ENCODE peak calls at places on chromosomes 11 and 22, in eight cellular contexts. Y, D, H, O, C, N, B and V are unnamed samples.

GRCh38 chr11:100525197-100525596 is 161.9 kb upstream of the ARHGAP42 start:
- DNase-seq in D (no peak), O (no peak), H (no peak), C (no peak), N (no peak), Y (no peak), B (no peak), V (no peak)

GRCh38 chr22:49866134-49866533 is 12.5 kb downstream of the ZBED4 start:
- DNase-seq in N (no peak), D (no peak), H (no peak), C (no peak), O (no peak), Y (no peak), B (no peak), V (no peak)

GRCh38 chr11:70292863-70293262 is 22.4 kb downstream of the PPFIA1 start:
- DNase-seq in C (no peak), O (peak), Y (no peak), N (no peak), D (no peak), B (no peak), H (no peak), V (no peak)

GRCh38 chr11:129743029-129743846 is 72.4 kb upstream of the TMEM45B start:
- DNase-seq in N (no peak), C (no peak), D (peak), O (peak), H (no peak), B (no peak), Y (no peak), V (peak)

GRCh38 chr22:32237905-32238304 is 17.2 kb downstream of the SLC5A4 start:
- DNase-seq in C (no peak), Y (no peak), H (no peak), B (peak), N (no peak), O (no peak), D (no peak), V (no peak)

GRCh38 chr11:94840209-94840608 is 72.1 kb downstream of the AMOTL1 start:
- DNase-seq in Y (no peak), D (no peak), B (no peak), C (no peak), H (no peak), O (no peak), N (no peak), V (no peak)

GRCh38 chr11:94130589-94131362 is 2.1 kb downstream of the PANX1 start:
- DNase-seq in O (no peak), D (no peak), H (no peak), C (no peak), B (no peak), N (no peak), Y (no peak), V (no peak)

GRCh38 chr11:10669258-10670033 is 24.1 kb downstream of the IRAG1 start:
- DNase-seq in H (no peak), B (no peak), Y (peak), C (no peak), O (no peak), N (no peak), D (no peak), V (no peak)

GRCh38 chr11:120147094-120147949 is 9.4 kb upstream of the TRIM29 start:
- DNase-seq in N (peak), C (no peak), H (no peak), Y (no peak), D (no peak), O (no peak), B (no peak), V (no peak)

GRCh38 chr11:73625690-73626318 is 20.6 kb upstream of the PLEKHB1 start:
- DNase-seq in Y (peak), N (peak), C (peak), D (peak), O (peak), B (peak), H (peak), V (peak)

GRCh38 chr22:19055801-19056200 is 66.4 kb downstream of the DGCR2 start:
- DNase-seq in H (no peak), O (peak), C (no peak), D (peak), B (no peak), N (no peak), Y (peak), V (peak)

GRCh38 chr11:26914968-26915367 is 78.9 kb upstream of the FIBIN start:
- DNase-seq in B (peak), N (no peak), Y (no peak), O (no peak), H (no peak), C (peak), D (no peak), V (no peak)

GRCh38 chr11:73401924-73402833 is 26.0 kb downstream of the RELT start:
- DNase-seq in H (no peak), D (no peak), O (no peak), B (no peak), N (no peak), Y (no peak), C (no peak), V (no peak)

GRCh38 chr22:31830721-31831070 is 76.9 kb downstream of the DEPDC5 start:
- DNase-seq in D (no peak), O (no peak), B (no peak), H (no peak), Y (no peak), C (no peak), N (no peak), V (no peak)

GRCh38 chr22:40703731-40704130 is 24.4 kb downstream of the MCHR1 start:
- DNase-seq in B (no peak), H (no peak), C (no peak), N (no peak), Y (no peak), O (no peak), D (no peak), V (no peak)

GRCh38 chr11:86372586-86372985 is 2.1 kb upstream of the CCDC81 start:
- DNase-seq in B (no peak), Y (no peak), O (no peak), H (no peak), C (no peak), D (no peak), N (peak), V (no peak)

GRCh38 chr11:19281555-19281954 is 40.8 kb upstream of the E2F8 start:
- DNase-seq in C (no peak), B (no peak), O (no peak), H (no peak), N (no peak), D (no peak), Y (no peak), V (no peak)

GRCh38 chr22:40006641-40007040 is 11.9 kb downstream of the FAM83F start:
- DNase-seq in B (no peak), D (no peak), O (no peak), C (no peak), N (no peak), H (no peak), Y (no peak), V (peak)

GRCh38 chr22:47318041-47318737 is 555.7 kb downstream of the TBC1D22A start:
- DNase-seq in B (no peak), D (no peak), N (no peak), C (no peak), O (no peak), H (no peak), Y (no peak), V (no peak)

GRCh38 chr22:41286639-41287091 is 678 bp upstream of the RANGAP1 start:
- DNase-seq in O (no peak), B (no peak), N (peak), C (no peak), D (no peak), Y (no peak), H (peak), V (peak)

GRCh38 chr11:45163956-45164575 is 17.6 kb downstream of the PRDM11 start:
- DNase-seq in D (no peak), Y (peak), C (no peak), H (no peak), N (no peak), B (no peak), O (no peak), V (peak)

GRCh38 chr11:7894251-7894650 is 36.8 kb downstream of the OR10A6 start:
- DNase-seq in Y (no peak), N (no peak), B (no peak), D (no peak), H (no peak), C (no peak), O (no peak), V (no peak)

GRCh38 chr22:47371263-47372090 is 609.0 kb downstream of the TBC1D22A start:
- DNase-seq in N (no peak), O (no peak), Y (peak), B (no peak), H (no peak), C (no peak), D (peak), V (peak)

GRCh38 chr11:64541131-64541530 is 49.9 kb upstream of the SLC22A12 start:
- DNase-seq in H (no peak), N (no peak), Y (no peak), C (no peak), B (no peak), O (no peak), D (no peak), V (peak)

GRCh38 chr22:39959640-39960447 is at the start of gene TMA7B:
- DNase-seq in N (no peak), O (no peak), H (no peak), C (no peak), D (peak), B (peak), Y (no peak), V (peak)

GRCh38 chr22:42075277-42075676 is 1.2 kb downstream of the PHETA2 start:
- DNase-seq in B (no peak), C (no peak), O (peak), N (no peak), Y (no peak), H (no peak), D (no peak), V (peak)

GRCh38 chr22:19714320-19715252 is at the start of gene SEPTIN5:
- DNase-seq in Y (no peak), N (no peak), B (no peak), O (no peak), C (no peak), H (no peak), D (no peak), V (peak)

GRCh38 chr11:133842053-133842452 is 3.3 kb downstream of the SPATA19 start:
- DNase-seq in Y (no peak), N (no peak), O (no peak), H (no peak), D (no peak), B (no peak), C (no peak), V (no peak)

GRCh38 chr11:131584694-131585592 is 214.5 kb downstream of the NTM start:
- DNase-seq in N (no peak), Y (no peak), C (no peak), B (peak), D (no peak), H (no peak), O (no peak), V (no peak)

GRCh38 chr11:35792148-35792845 is 129.7 kb downstream of the TRIM44 start:
- DNase-seq in C (no peak), H (no peak), B (no peak), Y (no peak), N (no peak), D (peak), O (no peak), V (no peak)

GRCh38 chr11:123188508-123189165 is 6.4 kb downstream of the CLMP start:
- DNase-seq in Y (no peak), H (no peak), N (no peak), D (no peak), C (no peak), O (no peak), B (no peak), V (no peak)

GRCh38 chr11:67357831-67358555 is 4.6 kb upstream of the POLD4 start:
- DNase-seq in D (no peak), C (no peak), B (no peak), Y (no peak), H (no peak), O (no peak), N (no peak), V (no peak)

GRCh38 chr11:63813035-63813562 is at the start of gene SPINDOC:
- DNase-seq in H (peak), C (peak), B (peak), Y (peak), D (peak), N (peak), O (no peak), V (peak)

GRCh38 chr11:47332791-47333525 is 19.5 kb downstream of the MYBPC3 start:
- DNase-seq in Y (no peak), D (no peak), B (no peak), O (no peak), H (no peak), N (no peak), C (no peak), V (peak)

GRCh38 chr11:113613619-113614018 is 92.5 kb downstream of the TMPRSS5 start:
- DNase-seq in O (no peak), N (no peak), C (no peak), H (no peak), B (peak), D (no peak), Y (no peak), V (no peak)

GRCh38 chr11:18492888-18493287 is 33.9 kb downstream of the TSG101 start:
- DNase-seq in N (no peak), O (no peak), D (no peak), H (no peak), Y (no peak), C (no peak), B (peak), V (no peak)

GRCh38 chr11:29534831-29535230 is 482.0 kb downstream of the KCNA4 start:
- DNase-seq in O (no peak), H (no peak), C (no peak), N (no peak), B (no peak), D (no peak), Y (no peak), V (no peak)

DNA sequence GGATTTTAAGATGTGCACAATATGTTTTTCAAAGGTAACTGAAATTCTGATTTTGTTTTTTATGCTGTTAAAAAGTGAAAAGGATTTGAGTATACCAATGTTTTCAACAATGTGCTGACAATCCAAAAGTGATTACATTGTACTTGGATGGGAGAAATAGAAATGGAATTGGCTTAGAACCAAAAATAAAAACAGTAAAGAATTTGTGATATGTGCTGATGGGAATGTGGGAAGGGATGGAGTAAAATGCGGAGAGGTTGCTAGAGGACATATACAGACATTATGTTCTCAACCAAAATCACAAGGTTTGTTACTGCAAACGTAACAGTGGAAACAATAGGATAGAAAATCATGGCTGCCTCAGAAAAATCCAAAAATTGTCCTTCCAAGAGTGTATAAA is 279.3 kb upstream of the TENM4 start:
- DNase-seq in D (no peak), B (no peak), C (no peak), Y (no peak), H (no peak), N (no peak), O (no peak), V (no peak)
- TF ChIP-seq POLR2AphosphoS5 in D (no peak), B (no peak), C (no peak), Y (no peak), H (no peak), N (no peak), O (no peak), V (no peak)

DNA sequence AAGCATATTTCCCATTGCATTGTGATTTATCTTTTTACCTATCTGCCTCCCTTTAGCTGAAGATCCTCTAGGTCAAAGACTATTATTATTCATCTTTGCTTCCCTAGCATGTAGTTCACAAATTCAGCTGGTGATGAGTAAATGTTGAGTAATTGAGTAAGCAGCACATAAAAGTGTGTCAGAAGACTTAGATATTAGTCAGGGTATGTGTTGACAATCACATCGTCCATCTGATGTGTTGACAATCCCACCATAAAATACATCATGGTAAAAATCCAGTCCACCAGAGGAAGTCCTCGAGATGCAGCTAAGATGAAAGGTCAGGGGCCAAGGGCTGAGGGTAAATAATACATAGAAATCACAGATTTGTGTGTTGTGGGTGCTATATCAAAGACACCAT is 22.9 kb upstream of the ABTB2 start:
- DNase-seq in N (no peak), O (no peak), H (peak), C (no peak), Y (no peak), B (no peak), D (no peak), V (no peak)
- TF ChIP-seq POLR2AphosphoS5 in N (no peak), O (no peak), H (no peak), C (no peak), Y (no peak), B (no peak), D (no peak), V (no peak)

GRCh38 chr11:57071829-57072228 is 83.1 kb downstream of the OR5AK2 start:
- DNase-seq in Y (no peak), H (no peak), N (no peak), C (no peak), B (no peak), D (no peak), O (no peak), V (no peak)
- TF ChIP-seq POLR2AphosphoS5 in Y (no peak), H (no peak), N (no peak), C (no peak), B (no peak), D (no peak), O (no peak), V (no peak)

GRCh38 chr11:11786234-11786633 is 55.5 kb upstream of the USP47 start:
- DNase-seq in Y (no peak), B (no peak), H (no peak), D (no peak), O (no peak), C (no peak), N (no peak), V (no peak)

GRCh38 chr11:11786771-11787170 is 55.0 kb upstream of the USP47 start:
- DNase-seq in B (peak), C (no peak), H (no peak), N (no peak), O (no peak), Y (no peak), D (no peak), V (no peak)

GRCh38 chr11:11779975-11780374 is 61.8 kb upstream of the USP47 start:
- DNase-seq in N (no peak), Y (no peak), B (no peak), O (no peak), C (no peak), D (no peak), H (no peak), V (no peak)

GRCh38 chr11:11780843-11781242 is 60.9 kb upstream of the USP47 start:
- DNase-seq in Y (no peak), B (no peak), O (no peak), H (no peak), D (no peak), N (no peak), C (no peak), V (no peak)

DNA sequence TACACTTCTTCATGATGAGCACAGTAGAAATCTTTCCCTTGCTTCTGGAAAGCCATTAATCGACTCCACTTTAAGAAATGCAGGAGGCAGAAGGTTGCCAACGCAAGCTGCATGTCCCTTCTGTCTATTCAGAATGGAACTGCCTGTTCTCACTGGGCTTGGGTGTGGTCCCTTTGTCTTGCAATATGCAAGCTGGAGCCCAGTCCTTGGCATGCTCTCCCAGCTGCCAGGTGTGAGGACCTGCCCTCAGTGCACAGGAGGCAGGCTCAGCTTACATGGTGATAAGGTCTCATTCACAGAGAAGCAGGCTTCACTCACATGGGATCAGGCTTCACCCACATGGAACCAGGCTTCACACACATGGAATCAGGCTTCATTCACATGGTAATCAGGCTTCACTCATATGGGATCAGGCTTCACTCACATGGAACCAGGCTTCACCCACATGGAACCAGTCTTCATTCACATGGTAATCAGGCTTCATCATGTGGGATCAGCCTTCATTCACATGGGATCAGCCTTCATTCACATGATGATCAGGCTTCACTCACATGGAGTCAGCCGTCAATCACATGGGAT is 59.2 kb upstream of the USP47 start:
- DNase-seq in H (no peak), D (peak), Y (no peak), C (peak), B (peak), O (no peak), N (peak), V (no peak)
- TF ChIP-seq POLR2AphosphoS5 in H (no peak), D (no peak), Y (no peak), C (no peak), B (no peak), O (no peak), N (peak), V (no peak)